ENCODE peak calls at places on chromosome 19, in seven cellular contexts. J is Calu3, G is astrocyte of the cerebellum, N is left ventricle myocardium inferior, F is dorsolateral prefrontal cortex, P is HFFc6, A is upper lobe of right lung. Z is an unnamed sample.

GRCh38 chr19:36771275-36772231 is 1.1 kb downstream of the ZNF850 start:
- DNase-seq in G (peak; percentile 59), F (no peak), A (no peak), P (peak; percentile 37), N (peak; percentile 70), J (peak; percentile 81), Z (peak; percentile 62)

GRCh38 chr19:3073159-3073563 is 10.9 kb upstream of the TLE5 start:
- DNase-seq in F (no peak), A (no peak), N (no peak), G (peak; percentile 35), P (peak; percentile 49), J (no peak), Z (no peak)

GRCh38 chr19:41746593-41747227 is 8.6 kb upstream of the CEACAM6 start:
- DNase-seq in J (peak; percentile 72), F (peak; percentile 41), G (peak; percentile 2), N (no peak), A (no peak), P (peak; percentile 49), Z (no peak)

GRCh38 chr19:43457809-43458208 is 7.6 kb downstream of the LYPD3 start:
- DNase-seq in N (no peak), F (no peak), P (no peak), A (no peak), G (no peak), J (no peak), Z (no peak)

GRCh38 chr19:30692517-30692870 is 320.3 kb downstream of the ZNF536 start:
- DNase-seq in J (no peak), G (no peak), A (no peak), F (no peak), N (no peak), P (no peak), Z (no peak)

GRCh38 chr19:54114340-54114826 is 1.1 kb downstream of the TFPT start:
- DNase-seq in A (peak; percentile 76), J (peak; percentile 55), N (no peak), P (no peak), G (no peak), F (peak; percentile 58), Z (no peak)

GRCh38 chr19:46981296-46981695 is 38.3 kb upstream of the NPAS1 start:
- DNase-seq in G (no peak), A (no peak), N (no peak), J (no peak), F (no peak), P (no peak), Z (no peak)

GRCh38 chr19:51688665-51689571 is 4.2 kb upstream of the SPACA6 start:
- DNase-seq in P (peak; percentile 92), N (peak; percentile 92), J (peak; percentile 96), G (peak; percentile 88), F (peak; percentile 89), A (peak; percentile 93), Z (peak; percentile 85)

GRCh38 chr19:29546583-29547190 is 20.9 kb downstream of the VSTM2B start:
- DNase-seq in F (no peak), G (no peak), N (no peak), J (no peak), P (no peak), A (peak; percentile 25), Z (peak; percentile 47)

GRCh38 chr19:45130888-45131615 is 29.7 kb downstream of the NKPD1 start:
- DNase-seq in N (no peak), F (peak; percentile 73), P (no peak), G (no peak), A (no peak), J (peak; percentile 83), Z (no peak)
- TF ChIP-seq CTCF in N (peak; percentile 21), F (peak; percentile 47), P (peak; percentile 56), G (no peak), A (no peak), J (peak; percentile 70), Z (peak; percentile 7)

GRCh38 chr19:19552811-19553210 is 14.7 kb downstream of the CILP2 start:
- DNase-seq in F (no peak), P (no peak), J (peak; percentile 64), G (no peak), N (no peak), A (no peak), Z (no peak)

GRCh38 chr19:19551862-19552192 is 13.8 kb downstream of the CILP2 start:
- DNase-seq in J (no peak), N (no peak), P (no peak), A (no peak), G (peak; percentile 40), F (no peak), Z (no peak)

GRCh38 chr19:19550972-19551861 is 13.2 kb downstream of the CILP2 start:
- DNase-seq in J (no peak), N (no peak), A (no peak), F (no peak), P (no peak), G (peak; percentile 6), Z (no peak)

GRCh38 chr19:19553670-19554069 is 15.6 kb downstream of the CILP2 start:
- DNase-seq in A (no peak), N (no peak), F (no peak), P (no peak), J (no peak), G (no peak), Z (no peak)

GRCh38 chr19:19554074-19555023 is 16.3 kb downstream of the CILP2 start:
- DNase-seq in G (peak; percentile 11), N (peak; percentile 48), A (peak; percentile 76), F (no peak), J (peak; percentile 48), P (no peak), Z (no peak)
- TF ChIP-seq CTCF in G (peak; percentile 87), N (peak; percentile 82), A (peak; percentile 82), F (peak; percentile 62), J (no peak), P (peak; percentile 91), Z (no peak)

GRCh38 chr19:6772028-6772865 is at the start of gene VAV1:
- DNase-seq in F (no peak), G (no peak), A (peak; percentile 89), J (no peak), N (peak; percentile 58), P (no peak), Z (no peak)
- TF ChIP-seq CTCF in F (no peak), G (peak; percentile 7), A (peak; percentile 15), J (no peak), N (no peak), P (no peak), Z (no peak)

GRCh38 chr19:318509-318774 is 26.2 kb downstream of the MIER2 start:
- DNase-seq in G (no peak), A (no peak), P (no peak), N (no peak), F (no peak), J (no peak), Z (no peak)
- TF ChIP-seq CTCF in G (no peak), A (no peak), P (no peak), N (no peak), F (no peak), J (no peak), Z (no peak)

GRCh38 chr19:19362075-19362474 is 41.4 kb downstream of the MAU2 start:
- DNase-seq in P (no peak), F (no peak), J (no peak), N (no peak), G (no peak), A (no peak), Z (no peak)

GRCh38 chr19:19355606-19356139 is 35.0 kb downstream of the MAU2 start:
- DNase-seq in P (no peak), F (no peak), G (no peak), J (no peak), N (no peak), A (no peak), Z (no peak)

GRCh38 chr19:19356500-19356899 is 35.9 kb downstream of the MAU2 start:
- DNase-seq in G (no peak), N (no peak), A (no peak), J (no peak), P (no peak), F (no peak), Z (no peak)

GRCh38 chr19:19356901-19357566 is 36.4 kb downstream of the MAU2 start:
- DNase-seq in N (no peak), A (no peak), G (no peak), F (no peak), P (no peak), J (no peak), Z (no peak)

DNA sequence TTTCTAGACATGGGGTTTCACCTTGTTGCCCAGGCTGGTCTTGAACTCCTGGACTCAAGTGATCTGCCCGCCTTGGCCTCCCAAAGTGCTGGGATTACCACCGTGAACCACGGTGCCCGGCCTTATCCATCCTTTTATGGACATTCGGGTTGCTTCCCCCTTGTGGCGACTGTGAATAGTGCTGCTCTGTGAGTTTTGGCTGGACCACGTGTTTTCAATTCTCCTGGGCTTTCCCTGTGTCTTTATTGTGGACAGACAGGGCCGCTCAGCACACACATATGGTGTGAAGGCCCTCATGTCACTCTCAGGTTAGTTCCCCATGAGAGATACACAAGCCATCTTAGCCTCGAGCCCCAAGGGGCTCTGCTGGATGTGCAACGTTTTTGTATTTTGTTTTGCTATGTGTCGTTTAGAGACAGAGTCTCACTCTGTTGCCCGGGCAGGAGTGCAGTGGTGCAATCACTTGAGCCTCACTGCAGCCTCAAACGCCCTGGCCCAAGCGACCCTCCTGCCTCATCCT is 40.5 kb downstream of the MAU2 start:
- DNase-seq in N (peak; percentile 78), G (peak; percentile 65), J (peak; percentile 76), P (peak; percentile 79), F (peak; percentile 80), A (peak; percentile 76), Z (peak; percentile 67)
- TF ChIP-seq CTCF in N (peak; percentile 90), G (peak; percentile 80), J (no peak), P (peak; percentile 89), F (peak; percentile 82), A (peak; percentile 85), Z (peak; percentile 81)

DNA sequence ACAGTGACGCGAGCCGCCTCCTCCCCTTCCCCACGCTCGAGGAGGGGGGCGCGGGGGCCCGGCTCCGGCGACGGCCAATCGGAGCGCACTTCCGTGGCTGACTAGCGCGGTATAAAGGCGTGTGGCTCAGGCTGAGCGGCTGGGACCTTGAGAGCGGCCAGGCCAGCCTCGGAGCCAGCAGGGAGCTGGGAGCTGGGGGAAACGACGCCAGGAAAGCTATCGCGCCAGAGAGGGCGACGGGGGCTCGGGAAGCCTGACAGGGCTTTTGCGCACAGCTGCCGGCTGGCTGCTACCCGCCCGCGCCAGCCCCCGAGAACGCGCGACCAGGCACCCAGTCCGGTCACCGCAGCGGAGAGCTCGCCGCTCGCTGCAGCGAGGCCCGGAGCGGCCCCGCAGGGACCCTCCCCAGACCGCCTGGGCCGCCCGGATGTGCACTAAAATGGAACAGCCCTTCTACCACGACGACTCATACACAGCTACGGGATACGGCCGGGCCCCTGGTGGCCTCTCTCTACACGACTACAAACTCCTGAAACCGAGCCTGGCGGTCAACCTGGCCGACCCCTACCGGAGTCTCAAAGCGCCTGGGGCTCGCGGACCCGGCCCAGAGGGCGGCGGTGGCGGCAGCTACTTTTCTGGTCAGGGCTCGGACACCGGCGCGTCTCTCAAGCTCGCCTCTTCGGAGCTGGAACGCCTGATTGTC is at the start of gene JUNB:
- DNase-seq in N (peak; percentile 98), P (peak; percentile 97), F (peak; percentile 98), J (peak; percentile 95), A (peak; percentile 99), G (peak; percentile 93), Z (peak; percentile 99)
- TF ChIP-seq CTCF in N (peak; percentile 26), P (peak; percentile 42), F (peak; percentile 10), J (no peak), A (peak; percentile 11), G (peak; percentile 9), Z (no peak)

GRCh38 chr19:9586764-9587163 is 2.5 kb upstream of the ZNF121 start:
- DNase-seq in N (peak; percentile 28), P (peak; percentile 45), A (peak; percentile 67), G (peak; percentile 29), J (peak; percentile 72), F (peak; percentile 55), Z (peak; percentile 70)
- TF ChIP-seq CTCF in N (peak; percentile 73), P (peak; percentile 89), A (peak; percentile 66), G (peak; percentile 64), J (peak; percentile 42), F (peak; percentile 63), Z (peak; percentile 50)

Z was measured in breast epithelium.